ENCODE peak calls at places on chromosomes 11 and 22, in seven cellular contexts. D is uterus, R is endothelial cell of umbilical vein, A is cardiac fibroblast, O is ovary, Y is choroid plexus epithelial cell, E is right atrium auricular region. W is an unnamed sample.

GRCh38 chr11:127003260-127003981 is 2.9 kb upstream of the KIRREL3 start:
- DNase-seq in D (no peak), R (no peak), A (no peak), O (no peak), Y (no peak), E (no peak), W (peak)

GRCh38 chr22:23681026-23681809 is 9.6 kb upstream of the RGL4 start:
- DNase-seq in D (no peak), R (no peak), A (no peak), O (no peak), Y (no peak), E (no peak), W (no peak)

GRCh38 chr11:117205211-117205818 is 6.1 kb downstream of the TAGLN start:
- DNase-seq in D (no peak), R (no peak), A (peak), O (peak), Y (no peak), E (no peak), W (no peak)

GRCh38 chr11:106187860-106188456 is 110.5 kb downstream of the AASDHPPT start:
- DNase-seq in D (no peak), R (no peak), A (no peak), O (no peak), Y (no peak), E (no peak), W (no peak)

GRCh38 chr11:79312591-79313267 is 128.1 kb downstream of the TENM4 start:
- DNase-seq in D (no peak), R (no peak), A (no peak), O (no peak), Y (peak), E (no peak), W (no peak)

GRCh38 chr11:94762208-94762607 is 5.9 kb upstream of the AMOTL1 start:
- DNase-seq in D (no peak), R (peak), A (peak), O (no peak), Y (no peak), E (no peak), W (no peak)

GRCh38 chr11:31870609-31871309 is 59.6 kb upstream of the PAX6 start:
- DNase-seq in D (no peak), R (peak), A (peak), O (no peak), Y (peak), E (no peak), W (peak)

GRCh38 chr11:34830648-34831047 is 85.5 kb downstream of the APIP start:
- DNase-seq in D (no peak), R (no peak), A (peak), O (no peak), Y (peak), E (no peak), W (no peak)

GRCh38 chr11:30017467-30017895 is 651 bp upstream of the KCNA4 start:
- DNase-seq in D (no peak), R (no peak), A (no peak), O (no peak), Y (no peak), E (no peak), W (no peak)

GRCh38 chr11:83087035-83087434 is 15.3 kb upstream of the RAB30 start:
- DNase-seq in D (no peak), R (peak), A (peak), O (no peak), Y (peak), E (no peak), W (peak)

GRCh38 chr22:46390652-46391301 is 55.3 kb downstream of the TRMU start:
- DNase-seq in D (no peak), R (peak), A (peak), O (peak), Y (peak), E (no peak), W (peak)

GRCh38 chr11:47478651-47479329 is 29.9 kb upstream of the RAPSN start:
- DNase-seq in D (no peak), R (no peak), A (peak), O (no peak), Y (peak), E (no peak), W (no peak)

GRCh38 chr11:120413480-120413879 is 77.3 kb downstream of the ARHGEF12 start:
- DNase-seq in D (no peak), R (no peak), A (peak), O (no peak), Y (peak), E (no peak), W (peak)

GRCh38 chr11:100780470-100780869 is 93.4 kb downstream of the ARHGAP42 start:
- DNase-seq in D (no peak), R (no peak), A (no peak), O (no peak), Y (no peak), E (no peak), W (peak)

GRCh38 chr22:49354516-49355205 is 473.0 kb downstream of the BRD1 start:
- DNase-seq in D (no peak), R (no peak), A (no peak), O (no peak), Y (no peak), E (no peak), W (no peak)

GRCh38 chr11:69119170-69119569 is 36.6 kb upstream of the SMIM38 start:
- DNase-seq in D (no peak), R (no peak), A (no peak), O (no peak), Y (no peak), E (no peak), W (no peak)

GRCh38 chr11:44311339-44312261 is 1.7 kb upstream of the ALX4 start:
- DNase-seq in D (no peak), R (no peak), A (no peak), O (no peak), Y (no peak), E (no peak), W (no peak)

GRCh38 chr11:47863189-47863892 is 15.2 kb upstream of the NUP160 start:
- DNase-seq in D (no peak), R (no peak), A (peak), O (no peak), Y (peak), E (no peak), W (no peak)

GRCh38 chr22:50104149-50104548 is 14.3 kb downstream of the MOV10L1 start:
- DNase-seq in D (no peak), R (no peak), A (no peak), O (no peak), Y (peak), E (no peak), W (no peak)

GRCh38 chr11:96328395-96329010 is 14.5 kb downstream of the MAML2 start:
- DNase-seq in D (no peak), R (no peak), A (peak), O (no peak), Y (peak), E (no peak), W (peak)

GRCh38 chr11:23573430-23573829 is 713.2 kb upstream of the CCDC179 start:
- DNase-seq in D (no peak), R (no peak), A (no peak), O (no peak), Y (peak), E (no peak), W (no peak)

GRCh38 chr11:120712862-120713770 is 201.6 kb downstream of the GRIK4 start:
- DNase-seq in D (peak), R (no peak), A (no peak), O (peak), Y (no peak), E (no peak), W (no peak)

GRCh38 chr11:35992551-35992950 is 48.7 kb downstream of the LDLRAD3 start:
- DNase-seq in D (no peak), R (no peak), A (no peak), O (no peak), Y (no peak), E (no peak), W (no peak)

GRCh38 chr11:105152556-105152955 is 13.0 kb upstream of the CARD18 start:
- DNase-seq in D (no peak), R (no peak), A (no peak), O (no peak), Y (no peak), E (no peak), W (no peak)

GRCh38 chr11:115475564-115475963 is 28.7 kb downstream of the CADM1 start:
- DNase-seq in D (no peak), R (no peak), A (no peak), O (no peak), Y (no peak), E (no peak), W (no peak)

GRCh38 chr11:120324932-120325810 is at the start of gene TLCD5:
- DNase-seq in D (peak), R (peak), A (peak), O (peak), Y (peak), E (no peak), W (peak)

GRCh38 chr11:94775576-94776327 is 7.6 kb downstream of the AMOTL1 start:
- DNase-seq in D (no peak), R (no peak), A (no peak), O (no peak), Y (no peak), E (no peak), W (no peak)

GRCh38 chr11:88411265-88411664 is 73.7 kb upstream of the CTSC start:
- DNase-seq in D (no peak), R (no peak), A (no peak), O (no peak), Y (peak), E (no peak), W (peak)

GRCh38 chr11:10807629-10808552 is 835 bp downstream of the EIF4G2 start:
- DNase-seq in D (peak), R (peak), A (peak), O (peak), Y (peak), E (peak), W (peak)
- TF ChIP-seq CTCF in D (no peak), R (no peak), A (no peak), O (no peak), Y (no peak), E (no peak), W (no peak)

DNA sequence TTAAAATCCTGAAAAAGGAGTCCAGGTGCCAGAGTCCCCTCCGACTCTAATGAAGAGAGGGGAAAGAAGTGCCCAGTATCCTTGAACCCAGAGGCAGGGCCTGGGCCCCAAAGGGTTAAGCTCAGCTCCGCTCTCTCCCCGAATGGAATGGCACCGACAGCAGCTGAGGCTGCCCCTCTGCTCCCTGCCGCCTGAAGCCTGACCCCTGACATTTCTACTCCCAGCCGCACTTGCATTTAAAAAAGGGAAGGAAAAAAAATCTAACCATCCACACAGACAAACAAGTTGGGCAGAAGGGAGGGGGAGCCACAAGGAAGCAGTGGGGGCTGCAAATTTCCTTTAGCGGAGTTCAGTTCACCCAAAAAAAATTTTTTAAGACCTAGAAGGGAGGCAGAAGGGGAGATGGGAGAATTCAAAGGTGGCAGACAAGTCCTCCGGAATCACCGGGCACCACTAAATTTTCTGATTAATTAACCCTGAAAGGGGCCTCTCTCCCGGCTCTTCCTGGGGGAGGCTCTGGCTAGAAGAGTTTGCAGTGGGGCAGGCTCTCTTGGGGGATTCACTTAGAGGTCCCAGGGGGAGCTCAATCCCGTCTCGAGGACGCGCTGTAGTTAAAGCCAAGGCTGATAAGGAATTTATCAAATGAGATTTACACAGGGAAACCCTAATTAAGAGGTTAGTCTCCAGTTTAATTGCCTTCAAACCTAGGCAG is 25.7 kb downstream of the MN1 start:
- DNase-seq in D (no peak), R (no peak), A (no peak), O (no peak), Y (no peak), E (no peak), W (no peak)
- H3K4me3 ChIP-seq in D (no peak), R (no peak), A (no peak), O (no peak), Y (no peak), E (peak), W (no peak)

GRCh38 chr11:13152736-13153541 is 124.7 kb upstream of the BMAL1 start:
- DNase-seq in D (no peak), R (peak), A (peak), O (no peak), Y (peak), E (no peak), W (peak)
- TF ChIP-seq CTCF in D (peak), R (peak), A (peak), O (no peak), Y (peak), E (peak), W (peak)

GRCh38 chr11:2882681-2883110 is 2.9 kb downstream of the CDKN1C start:
- DNase-seq in D (no peak), R (no peak), A (no peak), O (no peak), Y (no peak), E (no peak), W (no peak)
- H3K4me3 ChIP-seq in D (peak), R (no peak), A (peak), O (peak), Y (peak), E (no peak), W (no peak)

GRCh38 chr11:64165482-64165841 is 451 bp downstream of the MACROD1 start:
- DNase-seq in D (no peak), R (no peak), A (no peak), O (peak), Y (no peak), E (no peak), W (peak)
- TF ChIP-seq CTCF in D (no peak), R (no peak), A (no peak), O (no peak), Y (no peak), E (no peak), W (no peak)

DNA sequence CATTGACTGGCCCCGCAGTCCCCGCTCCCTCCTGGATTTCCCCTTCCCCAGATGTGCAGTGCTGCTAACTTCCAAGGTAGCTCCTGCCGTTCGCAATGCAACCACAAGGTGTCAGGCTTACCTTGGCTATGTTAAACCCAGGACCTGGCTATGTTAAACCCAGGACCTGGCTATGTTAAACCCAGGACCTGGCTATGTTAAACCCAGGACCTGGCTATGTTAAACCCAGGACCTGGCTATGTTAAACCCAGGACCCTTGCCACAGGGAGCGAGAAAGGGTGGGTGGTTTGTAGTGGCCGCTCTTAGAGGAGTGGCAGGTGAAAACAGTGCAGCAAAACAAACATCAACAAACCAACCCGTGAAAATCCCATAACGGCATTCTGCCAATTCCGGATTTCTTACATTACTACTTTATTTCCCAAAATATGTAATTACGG is 2.9 kb upstream of the ADAMTS8 start:
- DNase-seq in D (peak), R (peak), A (peak), O (peak), Y (peak), E (peak), W (peak)
- H3K4me3 ChIP-seq in D (no peak), R (no peak), A (no peak), O (no peak), Y (no peak), E (no peak), W (no peak)

GRCh38 chr11:129384415-129384814 is 8.8 kb downstream of the BARX2 start:
- DNase-seq in D (no peak), R (no peak), A (no peak), O (no peak), Y (no peak), E (no peak), W (no peak)

GRCh38 chr11:129382583-129382982 is 6.9 kb downstream of the BARX2 start:
- DNase-seq in D (no peak), R (no peak), A (no peak), O (no peak), Y (no peak), E (no peak), W (no peak)

GRCh38 chr11:129385801-129386200 is 10.2 kb downstream of the BARX2 start:
- DNase-seq in D (no peak), R (no peak), A (no peak), O (no peak), Y (no peak), E (no peak), W (no peak)

GRCh38 chr11:129380413-129380812 is 4.8 kb downstream of the BARX2 start:
- DNase-seq in D (no peak), R (no peak), A (no peak), O (no peak), Y (no peak), E (no peak), W (no peak)

DNA sequence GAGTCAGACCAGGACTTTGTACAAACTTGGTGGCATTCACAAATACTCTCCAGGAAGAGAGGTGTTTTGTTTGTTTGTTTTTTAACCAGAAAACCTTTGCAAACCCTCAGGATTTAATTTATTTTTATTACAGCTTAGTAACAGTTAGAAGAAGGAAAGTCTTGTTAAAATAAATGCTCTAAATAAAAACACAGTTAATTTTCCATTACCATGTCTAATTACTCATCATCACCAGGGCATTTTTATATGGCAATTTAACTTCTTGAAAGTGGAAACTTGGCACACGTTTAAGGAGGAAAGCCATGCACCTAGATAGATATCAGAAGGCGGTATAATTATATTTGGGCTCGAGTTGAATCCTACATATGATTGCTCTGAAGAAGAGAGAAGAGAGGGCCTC is 7.4 kb downstream of the BARX2 start:
- DNase-seq in D (no peak), R (no peak), A (no peak), O (no peak), Y (no peak), E (no peak), W (no peak)
- TF ChIP-seq CTCF in D (no peak), R (no peak), A (no peak), O (no peak), Y (no peak), E (no peak), W (no peak)

GRCh38 chr22:38501797-38502672 is 4.1 kb downstream of the DDX17 start:
- DNase-seq in D (no peak), R (no peak), A (no peak), O (no peak), Y (no peak), E (no peak), W (no peak)
- H3K4me3 ChIP-seq in D (no peak), R (no peak), A (no peak), O (no peak), Y (peak), E (no peak), W (peak)